ENCODE peak calls at places on chromosomes 7 and 10, in five cellular contexts. F is HCT116, G is HepG2, V is A549, R is GM12878. E is an unnamed sample.

GRCh38 chr10:51014680-51015425 is 59.4 kb upstream of the PRKG1 start:
- DNase-seq in F (no peak), G (no peak), V (no peak), R (no peak), E (no peak)

GRCh38 chr7:41942468-41943097 is 239.7 kb upstream of the INHBA start:
- DNase-seq in R (no peak), F (no peak), V (no peak), G (peak), E (no peak)

GRCh38 chr7:110600983-110601382 is 489.9 kb upstream of the LRRN3 start:
- DNase-seq in G (no peak), V (no peak), R (no peak), F (no peak), E (no peak)

GRCh38 chr7:79730971-79731370 is 277.5 kb upstream of the MAGI2 start:
- DNase-seq in G (no peak), V (no peak), F (no peak), R (no peak), E (no peak)

GRCh38 chr7:27611043-27611442 is 51.6 kb downstream of the HIBADH start:
- DNase-seq in R (no peak), G (no peak), F (no peak), V (no peak), E (no peak)

GRCh38 chr7:32507416-32507815 is 12.1 kb downstream of the AVL9 start:
- DNase-seq in F (no peak), R (no peak), G (no peak), V (no peak), E (no peak)

GRCh38 chr7:116708861-116709260 is 36.9 kb downstream of the MET start:
- DNase-seq in G (no peak), R (no peak), F (no peak), V (no peak), E (no peak)

GRCh38 chr10:103849212-103849877 is 6.0 kb downstream of the SH3PXD2A start:
- DNase-seq in V (no peak), F (no peak), R (no peak), G (no peak), E (no peak)

GRCh38 chr7:149292101-149292823 is 30.3 kb downstream of the ZNF783 start:
- DNase-seq in G (no peak), R (no peak), V (no peak), F (no peak), E (no peak)

GRCh38 chr10:79407811-79408795 is 37.3 kb downstream of the ZCCHC24 start:
- DNase-seq in F (no peak), G (no peak), R (no peak), V (no peak), E (peak)

GRCh38 chr10:131921191-131921590 is 20.4 kb downstream of the PPP2R2D start:
- DNase-seq in F (no peak), V (no peak), G (no peak), R (no peak), E (no peak)

GRCh38 chr7:20797174-20798080 is 10.7 kb upstream of the SP8 start:
- DNase-seq in R (no peak), F (no peak), G (no peak), V (peak), E (no peak)
- H3K4me3 ChIP-seq in R (peak), F (peak), G (peak), V (peak), E (no peak)

GRCh38 chr7:63925262-63925625 is 73.4 kb upstream of the ZNF722 start:
- DNase-seq in R (no peak), G (no peak), V (no peak), F (no peak), E (no peak)
- TF ChIP-seq MAX in R (no peak), G (no peak), V (no peak), F (no peak), E (no peak)

GRCh38 chr10:126705951-126706565 is 35.6 kb upstream of the C10orf90 start:
- DNase-seq in R (no peak), G (no peak), F (no peak), V (no peak), E (no peak)

GRCh38 chr10:126705131-126705530 is 34.6 kb upstream of the C10orf90 start:
- DNase-seq in G (no peak), R (no peak), F (no peak), V (no peak), E (no peak)

GRCh38 chr10:126701526-126701925 is 31.0 kb upstream of the C10orf90 start:
- DNase-seq in G (no peak), F (no peak), R (no peak), V (no peak), E (no peak)

GRCh38 chr10:126702181-126702580 is 31.7 kb upstream of the C10orf90 start:
- DNase-seq in R (no peak), V (no peak), G (no peak), F (no peak), E (no peak)

GRCh38 chr10:126704637-126705036 is 34.1 kb upstream of the C10orf90 start:
- DNase-seq in F (no peak), G (no peak), R (no peak), V (no peak), E (no peak)
- H3K4me3 ChIP-seq in F (no peak), G (no peak), R (no peak), V (no peak), E (no peak)

GRCh38 chr7:129265328-129265727 is 40.5 kb downstream of the AHCYL2 start:
- DNase-seq in F (no peak), G (no peak), R (no peak), V (no peak), E (no peak)

GRCh38 chr7:129264534-129264933 is 39.7 kb downstream of the AHCYL2 start:
- DNase-seq in R (no peak), F (no peak), V (no peak), G (no peak), E (no peak)

GRCh38 chr7:129258649-129259389 is 34.0 kb downstream of the AHCYL2 start:
- DNase-seq in G (no peak), F (no peak), V (no peak), R (no peak), E (peak)

GRCh38 chr7:129263168-129263567 is 38.3 kb downstream of the AHCYL2 start:
- DNase-seq in R (no peak), V (no peak), F (no peak), G (no peak), E (no peak)

GRCh38 chr7:129262333-129262732 is 37.5 kb downstream of the AHCYL2 start:
- DNase-seq in R (no peak), V (no peak), F (no peak), G (no peak), E (no peak)
- TF ChIP-seq MAX in R (no peak), V (no peak), F (no peak), G (no peak), E (no peak)

GRCh38 chr7:30727061-30727945 is 24.6 kb upstream of the INMT start:
- DNase-seq in R (no peak), F (no peak), V (no peak), G (no peak), E (no peak)
- H3K4me3 ChIP-seq in R (no peak), F (no peak), V (no peak), G (no peak), E (no peak)